ENCODE peak calls at places on chromosomes 4 and X, in eight cellular contexts. One of them, this sample, is unnamed.

GRCh38 chrX:53882331-53882730 is 161.9 kb downstream of the PHF8 start:
- DNase-seq in CD8-positive, alpha-beta T cell: no peak
- DNase-seq in spleen: no peak
- DNase-seq in left ventricle myocardium superior: no peak
- DNase-seq in lower leg skin: no peak
- DNase-seq in activated CD8-positive, alpha-beta memory T cell treated with anti-CD3 and anti-CD28 coated beads for 48 hours: no peak
- DNase-seq in stimulated activated CD8-positive, alpha-beta memory T cell treated with anti-CD3 and anti-CD28 coated beads, Interleukin-12 subunit alpha, Interleukin-12 subunit beta, amount 100 ng/mL, for 4 hours: no peak
- DNase-seq in fibroblast of mammary gland: peak; percentile 7
- DNase-seq in this sample: peak; percentile 78

GRCh38 chrX:12021708-12022107 is 116.6 kb upstream of the FRMPD4 start:
- DNase-seq in left ventricle myocardium superior: no peak
- DNase-seq in fibroblast of mammary gland: no peak
- DNase-seq in stimulated activated CD8-positive, alpha-beta memory T cell treated with anti-CD3 and anti-CD28 coated beads, Interleukin-12 subunit alpha, Interleukin-12 subunit beta, amount 100 ng/mL, for 4 hours: no peak
- DNase-seq in activated CD8-positive, alpha-beta memory T cell treated with anti-CD3 and anti-CD28 coated beads for 48 hours: no peak
- DNase-seq in lower leg skin: no peak
- DNase-seq in CD8-positive, alpha-beta T cell: no peak
- DNase-seq in spleen: no peak
- DNase-seq in this sample: no peak

GRCh38 chr4:62288803-62289541 is 1088.8 kb downstream of the ADGRL3 start:
- DNase-seq in CD8-positive, alpha-beta T cell: no peak
- DNase-seq in activated CD8-positive, alpha-beta memory T cell treated with anti-CD3 and anti-CD28 coated beads for 48 hours: no peak
- DNase-seq in spleen: no peak
- DNase-seq in stimulated activated CD8-positive, alpha-beta memory T cell treated with anti-CD3 and anti-CD28 coated beads, Interleukin-12 subunit alpha, Interleukin-12 subunit beta, amount 100 ng/mL, for 4 hours: no peak
- DNase-seq in lower leg skin: no peak
- DNase-seq in left ventricle myocardium superior: no peak
- DNase-seq in fibroblast of mammary gland: no peak
- DNase-seq in this sample: peak; percentile 1

GRCh38 chrX:48961585-48962091 is 4.2 kb upstream of the OTUD5 start:
- DNase-seq in left ventricle myocardium superior: no peak
- DNase-seq in lower leg skin: no peak
- DNase-seq in spleen: no peak
- DNase-seq in activated CD8-positive, alpha-beta memory T cell treated with anti-CD3 and anti-CD28 coated beads for 48 hours: no peak
- DNase-seq in CD8-positive, alpha-beta T cell: no peak
- DNase-seq in stimulated activated CD8-positive, alpha-beta memory T cell treated with anti-CD3 and anti-CD28 coated beads, Interleukin-12 subunit alpha, Interleukin-12 subunit beta, amount 100 ng/mL, for 4 hours: no peak
- DNase-seq in fibroblast of mammary gland: no peak
- DNase-seq in this sample: no peak

GRCh38 chr4:30825008-30825765 is 105.0 kb downstream of the PCDH7 start:
- DNase-seq in activated CD8-positive, alpha-beta memory T cell treated with anti-CD3 and anti-CD28 coated beads for 48 hours: no peak
- DNase-seq in left ventricle myocardium superior: no peak
- DNase-seq in lower leg skin: no peak
- DNase-seq in CD8-positive, alpha-beta T cell: no peak
- DNase-seq in stimulated activated CD8-positive, alpha-beta memory T cell treated with anti-CD3 and anti-CD28 coated beads, Interleukin-12 subunit alpha, Interleukin-12 subunit beta, amount 100 ng/mL, for 4 hours: no peak
- DNase-seq in fibroblast of mammary gland: no peak
- DNase-seq in spleen: no peak
- DNase-seq in this sample: peak; percentile 21

GRCh38 chr4:53196195-53196641 is 169.6 kb downstream of the SCFD2 start:
- DNase-seq in CD8-positive, alpha-beta T cell: no peak
- DNase-seq in activated CD8-positive, alpha-beta memory T cell treated with anti-CD3 and anti-CD28 coated beads for 48 hours: no peak
- DNase-seq in fibroblast of mammary gland: peak; percentile 17
- DNase-seq in left ventricle myocardium superior: no peak
- DNase-seq in lower leg skin: no peak
- DNase-seq in stimulated activated CD8-positive, alpha-beta memory T cell treated with anti-CD3 and anti-CD28 coated beads, Interleukin-12 subunit alpha, Interleukin-12 subunit beta, amount 100 ng/mL, for 4 hours: no peak
- DNase-seq in spleen: no peak
- DNase-seq in this sample: no peak

GRCh38 chr4:67035501-67035900 is 509.8 kb downstream of the CENPC start:
- DNase-seq in lower leg skin: peak; percentile 22
- DNase-seq in left ventricle myocardium superior: no peak
- DNase-seq in activated CD8-positive, alpha-beta memory T cell treated with anti-CD3 and anti-CD28 coated beads for 48 hours: no peak
- DNase-seq in spleen: no peak
- DNase-seq in fibroblast of mammary gland: peak; percentile 73
- DNase-seq in CD8-positive, alpha-beta T cell: no peak
- DNase-seq in stimulated activated CD8-positive, alpha-beta memory T cell treated with anti-CD3 and anti-CD28 coated beads, Interleukin-12 subunit alpha, Interleukin-12 subunit beta, amount 100 ng/mL, for 4 hours: no peak
- DNase-seq in this sample: peak; percentile 86

GRCh38 chr4:119172223-119172622 is 36.6 kb downstream of the MYOZ2 start:
- DNase-seq in left ventricle myocardium superior: no peak
- DNase-seq in lower leg skin: no peak
- DNase-seq in fibroblast of mammary gland: peak; percentile 57
- DNase-seq in spleen: no peak
- DNase-seq in CD8-positive, alpha-beta T cell: no peak
- DNase-seq in stimulated activated CD8-positive, alpha-beta memory T cell treated with anti-CD3 and anti-CD28 coated beads, Interleukin-12 subunit alpha, Interleukin-12 subunit beta, amount 100 ng/mL, for 4 hours: no peak
- DNase-seq in activated CD8-positive, alpha-beta memory T cell treated with anti-CD3 and anti-CD28 coated beads for 48 hours: no peak
- DNase-seq in this sample: peak; percentile 2

GRCh38 chrX:119541188-119541587 is 24.0 kb downstream of the STEEP1 start:
- DNase-seq in stimulated activated CD8-positive, alpha-beta memory T cell treated with anti-CD3 and anti-CD28 coated beads, Interleukin-12 subunit alpha, Interleukin-12 subunit beta, amount 100 ng/mL, for 4 hours: no peak
- DNase-seq in lower leg skin: no peak
- DNase-seq in spleen: no peak
- DNase-seq in CD8-positive, alpha-beta T cell: no peak
- DNase-seq in left ventricle myocardium superior: no peak
- DNase-seq in fibroblast of mammary gland: peak; percentile 82
- DNase-seq in activated CD8-positive, alpha-beta memory T cell treated with anti-CD3 and anti-CD28 coated beads for 48 hours: no peak
- DNase-seq in this sample: peak; percentile 76

This sample was measured in epithelial cell of esophagus.